ENCODE peak calls at places on chromosome 16, in six cellular contexts. One of them, this sample, is unnamed.
A peak's percentile ranks its signal among the peaks of the same experiment; 100 is the strongest.

GRCh38 chr16:28309811-28310311 is 17.5 kb downstream of the SBK1 start:
- DNase-seq in AG09309: no peak
- DNase-seq in brain microvascular endothelial cell: no peak
- DNase-seq in Peyer's patch: peak; percentile 66
- DNase-seq in GM23338: no peak
- DNase-seq in heart left ventricle: peak; percentile 49
- DNase-seq in this sample: no peak

GRCh38 chr16:86477642-86478041 is 32.7 kb upstream of the FOXF1 start:
- DNase-seq in AG09309: no peak
- DNase-seq in brain microvascular endothelial cell: no peak
- DNase-seq in Peyer's patch: no peak
- DNase-seq in GM23338: no peak
- DNase-seq in heart left ventricle: no peak
- DNase-seq in this sample: no peak

GRCh38 chr16:51328708-51329107 is 177.6 kb upstream of the SALL1 start:
- DNase-seq in AG09309: no peak
- DNase-seq in brain microvascular endothelial cell: no peak
- DNase-seq in Peyer's patch: no peak
- DNase-seq in GM23338: no peak
- DNase-seq in heart left ventricle: no peak
- DNase-seq in this sample: no peak

GRCh38 chr16:67563708-67564468 is 1.6 kb downstream of the CTCF start:
- DNase-seq in AG09309: peak; percentile 63
- DNase-seq in brain microvascular endothelial cell: peak; percentile 35
- DNase-seq in Peyer's patch: peak; percentile 73
- DNase-seq in GM23338: peak; percentile 48
- DNase-seq in heart left ventricle: peak; percentile 53
- DNase-seq in this sample: no peak

GRCh38 chr16:13093676-13094075 is 192.3 kb downstream of the SHISA9 start:
- DNase-seq in AG09309: no peak
- DNase-seq in brain microvascular endothelial cell: no peak
- DNase-seq in Peyer's patch: no peak
- DNase-seq in GM23338: peak; percentile 51
- DNase-seq in heart left ventricle: no peak
- DNase-seq in this sample: no peak

GRCh38 chr16:50326835-50327465 is 41.8 kb downstream of the BRD7 start:
- DNase-seq in AG09309: no peak
- DNase-seq in brain microvascular endothelial cell: peak; percentile 38
- DNase-seq in Peyer's patch: peak; percentile 70
- DNase-seq in GM23338: peak; percentile 74
- DNase-seq in heart left ventricle: no peak
- DNase-seq in this sample: no peak

GRCh38 chr16:9107025-9107970 is 15.9 kb downstream of the HAPSTR1 start:
- DNase-seq in AG09309: no peak
- DNase-seq in brain microvascular endothelial cell: peak; percentile 52
- DNase-seq in Peyer's patch: no peak
- DNase-seq in GM23338: no peak
- DNase-seq in heart left ventricle: no peak
- DNase-seq in this sample: no peak

GRCh38 chr16:84220851-84221250 is 19.0 kb downstream of the KCNG4 start:
- DNase-seq in AG09309: no peak
- DNase-seq in brain microvascular endothelial cell: peak; percentile 60
- DNase-seq in Peyer's patch: no peak
- DNase-seq in GM23338: no peak
- DNase-seq in heart left ventricle: no peak
- DNase-seq in this sample: no peak

GRCh38 chr16:2808181-2808580 is 8.9 kb upstream of the PRSS21 start:
- DNase-seq in AG09309: no peak
- DNase-seq in brain microvascular endothelial cell: no peak
- DNase-seq in Peyer's patch: no peak
- DNase-seq in GM23338: no peak
- DNase-seq in heart left ventricle: no peak
- DNase-seq in this sample: no peak

GRCh38 chr16:26665166-26665939 is 401.4 kb upstream of the C16orf82 start:
- DNase-seq in AG09309: no peak
- DNase-seq in brain microvascular endothelial cell: no peak
- DNase-seq in Peyer's patch: no peak
- DNase-seq in GM23338: no peak
- DNase-seq in heart left ventricle: no peak
- DNase-seq in this sample: no peak

GRCh38 chr16:63289834-63290460 is 1253.7 kb upstream of the CDH8 start:
- DNase-seq in AG09309: no peak
- DNase-seq in brain microvascular endothelial cell: no peak
- DNase-seq in Peyer's patch: peak; percentile 46
- DNase-seq in GM23338: peak; percentile 80
- DNase-seq in heart left ventricle: peak; percentile 48
- DNase-seq in this sample: no peak

GRCh38 chr16:87412371-87412995 is 20.3 kb downstream of the MAP1LC3B start:
- DNase-seq in AG09309: no peak
- DNase-seq in brain microvascular endothelial cell: no peak
- DNase-seq in Peyer's patch: no peak
- DNase-seq in GM23338: no peak
- DNase-seq in heart left ventricle: no peak
- DNase-seq in this sample: no peak

GRCh38 chr16:79172306-79172705 is 428.2 kb downstream of the MAF start:
- DNase-seq in AG09309: no peak
- DNase-seq in brain microvascular endothelial cell: no peak
- DNase-seq in Peyer's patch: no peak
- DNase-seq in GM23338: no peak
- DNase-seq in heart left ventricle: no peak
- DNase-seq in this sample: no peak

GRCh38 chr16:2824626-2825025 is 5.5 kb upstream of the ZG16B start:
- DNase-seq in AG09309: no peak
- DNase-seq in brain microvascular endothelial cell: no peak
- DNase-seq in Peyer's patch: peak; percentile 19
- DNase-seq in GM23338: no peak
- DNase-seq in heart left ventricle: no peak
- DNase-seq in this sample: no peak

GRCh38 chr16:66468321-66468965 is 41.3 kb downstream of the BEAN1 start:
- DNase-seq in AG09309: no peak
- DNase-seq in brain microvascular endothelial cell: no peak
- DNase-seq in Peyer's patch: peak; percentile 29
- DNase-seq in GM23338: no peak
- DNase-seq in heart left ventricle: no peak
- DNase-seq in this sample: no peak

GRCh38 chr16:86517652-86518258 is 7.4 kb downstream of the FOXF1 start:
- DNase-seq in AG09309: no peak
- DNase-seq in brain microvascular endothelial cell: peak; percentile 53
- DNase-seq in Peyer's patch: peak; percentile 76
- DNase-seq in GM23338: peak; percentile 80
- DNase-seq in heart left ventricle: peak; percentile 71
- DNase-seq in this sample: no peak

GRCh38 chr16:15983898-15984297 is 34.5 kb downstream of the ABCC1 start:
- DNase-seq in AG09309: no peak
- DNase-seq in brain microvascular endothelial cell: no peak
- DNase-seq in Peyer's patch: no peak
- DNase-seq in GM23338: no peak
- DNase-seq in heart left ventricle: peak; percentile 61
- DNase-seq in this sample: no peak

GRCh38 chr16:54936086-54936978 is 5.7 kb downstream of the IRX5 start:
- DNase-seq in AG09309: no peak
- DNase-seq in brain microvascular endothelial cell: no peak
- DNase-seq in Peyer's patch: no peak
- DNase-seq in GM23338: peak; percentile 75
- DNase-seq in heart left ventricle: peak; percentile 40
- DNase-seq in this sample: no peak

GRCh38 chr16:54932737-54933254 is 2.1 kb downstream of the IRX5 start:
- DNase-seq in AG09309: no peak
- DNase-seq in brain microvascular endothelial cell: no peak
- DNase-seq in Peyer's patch: no peak
- DNase-seq in GM23338: peak; percentile 69
- DNase-seq in heart left ventricle: no peak
- DNase-seq in this sample: no peak

GRCh38 chr16:54933281-54934150 is 2.9 kb downstream of the IRX5 start:
- DNase-seq in AG09309: no peak
- DNase-seq in brain microvascular endothelial cell: no peak
- DNase-seq in Peyer's patch: no peak
- DNase-seq in GM23338: peak; percentile 41
- DNase-seq in heart left ventricle: no peak
- DNase-seq in this sample: no peak

GRCh38 chr16:54935411-54936085 is 4.9 kb downstream of the IRX5 start:
- DNase-seq in AG09309: no peak
- DNase-seq in brain microvascular endothelial cell: no peak
- DNase-seq in Peyer's patch: no peak
- DNase-seq in GM23338: peak; percentile 6
- DNase-seq in heart left ventricle: no peak
- DNase-seq in this sample: no peak

GRCh38 chr16:54934536-54935410 is 4.1 kb downstream of the IRX5 start:
- DNase-seq in AG09309: peak; percentile 24
- DNase-seq in brain microvascular endothelial cell: no peak
- DNase-seq in Peyer's patch: no peak
- DNase-seq in GM23338: peak; percentile 85
- DNase-seq in heart left ventricle: no peak
- DNase-seq in this sample: peak; percentile 73
- TF ChIP-seq CTCF in AG09309: peak; percentile 52
- TF ChIP-seq CTCF in brain microvascular endothelial cell: no peak
- TF ChIP-seq CTCF in Peyer's patch: no peak
- TF ChIP-seq CTCF in GM23338: peak; percentile 46
- TF ChIP-seq CTCF in heart left ventricle: no peak
- TF ChIP-seq CTCF in this sample: peak; percentile 65

GRCh38 chr16:74720579-74720978 is 19.9 kb upstream of the MLKL start:
- DNase-seq in AG09309: no peak
- DNase-seq in brain microvascular endothelial cell: no peak
- DNase-seq in Peyer's patch: no peak
- DNase-seq in GM23338: no peak
- DNase-seq in heart left ventricle: no peak
- DNase-seq in this sample: no peak
- TF ChIP-seq CTCF in AG09309: no peak
- TF ChIP-seq CTCF in brain microvascular endothelial cell: no peak
- TF ChIP-seq CTCF in Peyer's patch: no peak
- TF ChIP-seq CTCF in GM23338: no peak
- TF ChIP-seq CTCF in heart left ventricle: no peak
- TF ChIP-seq CTCF in this sample: no peak

DNA sequence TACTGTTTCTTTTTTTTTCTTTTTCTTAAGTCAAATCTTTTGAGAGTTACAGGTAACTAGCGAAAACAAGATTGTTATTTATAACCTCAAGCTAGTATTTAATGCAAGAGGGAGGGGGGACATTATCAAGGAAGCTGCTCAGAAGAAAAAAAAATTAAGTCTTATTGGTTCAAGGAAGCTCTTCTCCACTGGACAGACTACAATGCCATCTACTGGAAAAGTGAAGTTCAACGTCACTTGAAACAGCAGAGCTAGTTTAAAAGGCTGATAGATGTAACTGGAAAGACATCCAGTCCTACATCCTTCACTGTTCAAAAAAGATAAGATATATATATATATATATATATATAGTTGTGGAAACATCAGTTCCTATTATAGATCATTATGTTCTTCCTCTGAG is 418.0 kb upstream of the PSMD7 start:
- DNase-seq in AG09309: peak; percentile 68
- DNase-seq in brain microvascular endothelial cell: peak; percentile 61
- DNase-seq in Peyer's patch: no peak
- DNase-seq in GM23338: peak; percentile 66
- DNase-seq in heart left ventricle: no peak
- DNase-seq in this sample: no peak
- TF ChIP-seq CTCF in AG09309: peak; percentile 69
- TF ChIP-seq CTCF in brain microvascular endothelial cell: peak; percentile 58
- TF ChIP-seq CTCF in Peyer's patch: no peak
- TF ChIP-seq CTCF in GM23338: peak; percentile 58
- TF ChIP-seq CTCF in heart left ventricle: peak; percentile 68
- TF ChIP-seq CTCF in this sample: peak; percentile 78

GRCh38 chr16:68596266-68596665 is 48.8 kb upstream of the CDH3 start:
- DNase-seq in AG09309: no peak
- DNase-seq in brain microvascular endothelial cell: no peak
- DNase-seq in Peyer's patch: no peak
- DNase-seq in GM23338: no peak
- DNase-seq in heart left ventricle: no peak
- DNase-seq in this sample: no peak

GRCh38 chr16:68592466-68593337 is 52.4 kb upstream of the CDH3 start:
- DNase-seq in AG09309: no peak
- DNase-seq in brain microvascular endothelial cell: peak; percentile 12
- DNase-seq in Peyer's patch: no peak
- DNase-seq in GM23338: peak; percentile 50
- DNase-seq in heart left ventricle: no peak
- DNase-seq in this sample: no peak

GRCh38 chr16:68590201-68590994 is 51.3 kb downstream of the ZFP90 start:
- DNase-seq in AG09309: peak; percentile 10
- DNase-seq in brain microvascular endothelial cell: peak; percentile 42
- DNase-seq in Peyer's patch: peak; percentile 78
- DNase-seq in GM23338: peak; percentile 93
- DNase-seq in heart left ventricle: no peak
- DNase-seq in this sample: peak; percentile 81
- TF ChIP-seq CTCF in AG09309: peak; percentile 98
- TF ChIP-seq CTCF in brain microvascular endothelial cell: peak; percentile 92
- TF ChIP-seq CTCF in Peyer's patch: no peak
- TF ChIP-seq CTCF in GM23338: peak; percentile 72
- TF ChIP-seq CTCF in heart left ventricle: peak; percentile 35
- TF ChIP-seq CTCF in this sample: peak; percentile 85

GRCh38 chr16:70715113-70715711 is 29.4 kb upstream of the MTSS2 start:
- DNase-seq in AG09309: peak; percentile 99
- DNase-seq in brain microvascular endothelial cell: peak; percentile 78
- DNase-seq in Peyer's patch: no peak
- DNase-seq in GM23338: no peak
- DNase-seq in heart left ventricle: peak; percentile 87
- DNase-seq in this sample: no peak
- TF ChIP-seq CTCF in AG09309: no peak
- TF ChIP-seq CTCF in brain microvascular endothelial cell: peak; percentile 14
- TF ChIP-seq CTCF in Peyer's patch: no peak
- TF ChIP-seq CTCF in GM23338: no peak
- TF ChIP-seq CTCF in heart left ventricle: no peak
- TF ChIP-seq CTCF in this sample: no peak

DNA sequence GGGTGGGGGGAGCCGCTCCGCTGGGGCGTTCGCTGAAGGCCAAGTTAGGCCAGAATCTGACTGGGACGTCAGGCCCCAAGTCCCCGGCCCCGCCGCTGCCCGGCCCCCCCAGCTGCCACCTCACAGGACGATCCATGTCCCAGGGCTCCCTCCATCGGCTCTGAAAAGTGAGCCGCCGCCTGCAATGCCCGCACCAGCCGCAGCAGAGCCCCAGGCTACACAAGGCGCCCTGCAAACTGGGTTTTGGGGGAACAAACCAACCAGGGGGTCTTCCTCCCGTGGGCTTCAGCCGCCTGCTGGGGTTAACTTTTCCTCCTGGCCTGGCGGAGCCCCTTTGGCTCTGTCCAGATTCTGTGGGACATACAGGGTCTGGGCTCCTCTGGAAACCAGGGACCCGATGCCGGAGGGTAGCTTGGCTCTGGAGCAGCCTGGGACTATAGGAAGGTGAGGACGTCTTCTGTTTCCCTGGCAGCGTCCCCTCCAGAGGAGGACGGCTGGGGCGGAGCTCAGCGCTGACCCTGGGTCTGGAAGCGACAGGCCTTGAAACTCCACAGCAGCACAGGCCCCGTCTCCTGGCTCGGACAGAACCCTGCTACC is 835 bp downstream of the NME4 start:
- DNase-seq in AG09309: no peak
- DNase-seq in brain microvascular endothelial cell: peak; percentile 50
- DNase-seq in Peyer's patch: peak; percentile 79
- DNase-seq in GM23338: peak; percentile 87
- DNase-seq in heart left ventricle: peak; percentile 86
- DNase-seq in this sample: no peak
- TF ChIP-seq CTCF in AG09309: peak; percentile 50
- TF ChIP-seq CTCF in brain microvascular endothelial cell: peak; percentile 65
- TF ChIP-seq CTCF in Peyer's patch: no peak
- TF ChIP-seq CTCF in GM23338: peak; percentile 8
- TF ChIP-seq CTCF in heart left ventricle: peak; percentile 45
- TF ChIP-seq CTCF in this sample: peak; percentile 70